ENCODE peak calls at places on chromosome 4, in seven cellular contexts. D is GM13976, S is adrenal gland, L is right atrium auricular region, M is coronary artery, G is cardiac muscle cell, C is mucosa of descending colon. W is an unnamed sample.

GRCh38 chr4:173264245-173264959 is 69.8 kb downstream of the HMGB2 start:
- DNase-seq in C (peak; percentile 58), D (no peak), L (no peak), G (peak; percentile 10), M (no peak), S (no peak), W (no peak)

GRCh38 chr4:166045457-166045856 is 172.4 kb downstream of the TLL1 start:
- DNase-seq in D (peak; percentile 11), G (no peak), L (no peak), C (no peak), S (no peak), M (no peak), W (no peak)

GRCh38 chr4:184671101-184671500 is 21.6 kb downstream of the PRIMPOL start:
- DNase-seq in C (peak; percentile 41), M (no peak), G (no peak), D (no peak), L (no peak), S (no peak), W (no peak)

GRCh38 chr4:54726907-54727306 is 69.2 kb downstream of the KIT start:
- DNase-seq in S (no peak), L (no peak), G (no peak), C (no peak), M (no peak), D (no peak), W (no peak)

GRCh38 chr4:82372502-82372873 is 1.3 kb downstream of the HNRNPD start:
- DNase-seq in G (peak; percentile 75), D (no peak), M (no peak), L (no peak), S (peak; percentile 50), C (peak; percentile 68), W (no peak)

GRCh38 chr4:7281316-7282093 is 89.2 kb downstream of the SORCS2 start:
- DNase-seq in G (no peak), L (no peak), M (no peak), D (no peak), C (no peak), S (no peak), W (no peak)

GRCh38 chr4:41991916-41992767 is 1.8 kb downstream of the SLC30A9 start:
- DNase-seq in D (no peak), C (no peak), M (no peak), L (no peak), G (no peak), S (no peak), W (no peak)

GRCh38 chr4:13994016-13994415 is 366.5 kb upstream of the BOD1L1 start:
- DNase-seq in C (no peak), G (no peak), S (no peak), D (no peak), L (no peak), M (no peak), W (no peak)

GRCh38 chr4:10198365-10198764 is 81.8 kb upstream of the WDR1 start:
- DNase-seq in S (no peak), D (no peak), G (no peak), M (no peak), L (no peak), C (no peak), W (no peak)

GRCh38 chr4:25861422-25861926 is 1.3 kb downstream of the SEL1L3 start:
- DNase-seq in C (no peak), D (no peak), L (no peak), G (no peak), M (no peak), S (no peak), W (no peak)

GRCh38 chr4:37008199-37008598 is 236.3 kb upstream of the NWD2 start:
- DNase-seq in M (no peak), G (no peak), S (no peak), C (peak; percentile 87), L (no peak), D (no peak), W (no peak)

GRCh38 chr4:69881173-69881773 is 21.3 kb upstream of the SULT1E1 start:
- DNase-seq in L (no peak), C (peak; percentile 30), M (no peak), S (peak; percentile 40), D (no peak), G (peak; percentile 54), W (no peak)

GRCh38 chr4:13483142-13484044 is 747 bp downstream of the RAB28 start:
- DNase-seq in S (peak; percentile 57), D (no peak), C (peak; percentile 48), G (peak; percentile 81), M (no peak), L (peak; percentile 75), W (peak; percentile 23)

GRCh38 chr4:178462710-178463109 is 1020.5 kb upstream of the AGA start:
- DNase-seq in S (no peak), D (no peak), C (no peak), G (no peak), L (no peak), M (no peak), W (no peak)

GRCh38 chr4:38109896-38110295 is 149.7 kb downstream of the PTTG2 start:
- DNase-seq in D (no peak), S (no peak), L (no peak), G (peak; percentile 31), C (peak; percentile 52), M (no peak), W (no peak)

GRCh38 chr4:56435748-56436442 is at the start of gene PAICS:
- DNase-seq in S (peak; percentile 95), G (peak; percentile 97), M (peak; percentile 93), C (peak; percentile 94), D (peak; percentile 93), L (peak; percentile 85), W (peak; percentile 96)

DNA sequence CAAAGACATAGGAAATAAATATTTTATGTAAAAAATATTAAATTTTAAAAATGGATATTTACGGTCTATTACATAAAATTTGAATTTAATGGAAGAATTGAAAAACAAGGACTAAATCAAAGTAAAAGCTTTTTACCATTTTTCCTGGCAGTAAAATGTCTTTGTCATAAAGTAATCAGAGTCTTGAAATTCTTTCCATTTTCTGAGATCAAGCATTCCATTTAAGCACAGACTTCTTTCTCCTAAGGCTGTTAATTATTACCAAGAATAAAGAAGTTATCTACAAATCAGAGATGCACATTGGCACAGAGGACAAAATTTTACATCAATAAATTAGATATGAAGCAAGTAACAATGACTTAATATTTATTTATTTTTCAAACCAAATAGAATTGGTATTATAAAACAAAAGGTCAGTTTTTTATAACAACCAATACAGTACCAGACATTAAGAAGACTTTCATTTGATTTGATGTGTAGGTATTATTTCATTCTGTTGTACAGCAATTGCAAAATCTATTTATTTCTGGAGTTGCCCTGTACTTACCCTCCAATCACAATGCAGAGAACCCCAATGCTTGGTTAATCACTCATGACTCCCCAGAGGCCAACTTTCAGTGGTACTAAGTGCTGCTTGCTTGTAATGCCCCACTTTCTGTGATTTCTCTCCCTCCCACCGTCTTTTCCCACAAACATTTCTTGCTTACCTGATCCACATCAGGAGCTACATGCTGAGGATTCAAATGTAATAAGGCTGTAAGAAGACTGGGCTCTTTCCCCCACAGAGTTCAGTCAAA is 254.6 kb downstream of the GASK1B start:
- DNase-seq in G (no peak), C (no peak), S (no peak), L (no peak), M (no peak), D (no peak), W (no peak)
- TF ChIP-seq CTCF in G (no peak), C (no peak), S (no peak), L (no peak), M (no peak), D (no peak), W (no peak)

GRCh38 chr4:106312377-106312776 is 3.6 kb downstream of the TBCK start:
- DNase-seq in M (no peak), G (no peak), D (no peak), C (no peak), S (no peak), L (no peak), W (no peak)
- TF ChIP-seq CTCF in M (no peak), G (no peak), D (no peak), C (no peak), S (no peak), L (no peak), W (no peak)

GRCh38 chr4:4762300-4762699 is 97.2 kb upstream of the MSX1 start:
- DNase-seq in S (no peak), G (no peak), L (no peak), D (no peak), M (no peak), C (no peak), W (no peak)

GRCh38 chr4:4762909-4763814 is 96.3 kb upstream of the MSX1 start:
- DNase-seq in S (no peak), C (no peak), D (peak; percentile 75), L (no peak), M (no peak), G (peak; percentile 63), W (no peak)

GRCh38 chr4:4759233-4759632 is 100.2 kb upstream of the MSX1 start:
- DNase-seq in C (no peak), L (no peak), G (no peak), D (no peak), M (no peak), S (no peak), W (no peak)

GRCh38 chr4:4759883-4760282 is 99.6 kb upstream of the MSX1 start:
- DNase-seq in S (no peak), G (no peak), D (no peak), M (no peak), L (no peak), C (no peak), W (no peak)

DNA sequence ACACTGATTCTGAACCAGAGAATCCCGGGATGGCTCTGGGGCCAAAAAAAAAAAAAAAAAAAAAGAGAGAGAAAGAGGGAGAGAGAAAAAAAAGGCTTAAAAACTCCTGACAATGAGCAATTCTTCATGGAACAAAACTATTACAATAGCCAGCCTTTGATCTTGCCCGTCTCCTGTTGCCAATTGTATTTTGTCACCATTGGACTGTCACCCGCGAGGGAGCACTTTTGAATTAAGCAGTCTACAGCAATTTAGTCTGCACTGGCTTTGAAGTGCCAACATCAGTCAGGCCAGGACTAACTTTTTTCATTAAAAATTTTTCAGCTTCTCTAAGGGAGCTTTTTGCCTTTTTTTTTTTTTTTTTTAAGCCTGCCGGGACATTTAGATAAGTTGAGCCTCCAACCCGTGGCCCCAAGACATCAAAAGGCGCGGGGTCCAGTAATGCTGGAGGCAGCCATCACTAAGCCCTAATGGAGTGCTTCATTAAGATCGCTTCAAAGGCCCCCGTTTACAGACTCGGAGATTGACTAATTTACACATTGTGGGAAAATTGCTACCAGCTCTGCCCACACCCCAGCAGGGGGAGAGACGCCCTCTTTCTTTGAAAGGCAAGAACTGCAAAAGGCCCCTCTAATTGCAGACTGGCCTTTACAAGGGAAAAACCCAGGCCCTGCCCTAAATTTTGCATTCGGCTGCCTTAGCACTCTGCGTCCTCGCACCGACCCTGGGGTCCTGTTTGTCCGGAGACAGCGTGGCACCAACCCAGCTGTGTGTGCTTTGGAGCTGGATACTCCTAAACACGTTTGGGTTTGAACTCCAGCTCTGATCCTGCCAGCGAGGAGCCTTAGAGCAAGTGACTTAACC is 98.1 kb upstream of the MSX1 start:
- DNase-seq in D (no peak), C (no peak), S (no peak), M (no peak), G (peak; percentile 26), L (no peak), W (no peak)
- TF ChIP-seq CTCF in D (no peak), C (no peak), S (no peak), M (no peak), G (peak; percentile 30), L (no peak), W (peak; percentile 42)

GRCh38 chr4:44632733-44633132 is 18.7 kb downstream of the YIPF7 start:
- DNase-seq in C (no peak), G (no peak), M (no peak), D (no peak), S (no peak), L (no peak), W (no peak)

GRCh38 chr4:44629280-44629866 is 22.1 kb downstream of the YIPF7 start:
- DNase-seq in G (peak; percentile 71), S (peak; percentile 29), L (no peak), M (no peak), D (peak; percentile 54), C (peak; percentile 56), W (peak; percentile 14)

GRCh38 chr4:44632089-44632488 is 19.3 kb downstream of the YIPF7 start:
- DNase-seq in C (no peak), S (no peak), M (no peak), L (no peak), G (no peak), D (no peak), W (no peak)
- TF ChIP-seq CTCF in C (no peak), S (no peak), M (no peak), L (peak; percentile 15), G (peak; percentile 7), D (no peak), W (peak; percentile 30)